ENCODE peak calls at places on chromosome X, in seven cellular contexts. X, T, Z, N, K, W and U are unnamed samples.

GRCh38 chrX:39470588-39471155 is 627.1 kb downstream of the BCOR start:
- DNase-seq in X (no peak), T (no peak), Z (no peak), N (no peak), K (no peak), W (no peak), U (no peak)

GRCh38 chrX:44012484-44013096 is 39.4 kb upstream of the NDP start:
- DNase-seq in X (peak; percentile 1), T (no peak), Z (no peak), N (no peak), K (no peak), W (peak; percentile 78), U (no peak)

GRCh38 chrX:2463973-2464676 is 36.7 kb downstream of the DHRSX start:
- DNase-seq in X (no peak), T (peak; percentile 63), Z (peak; percentile 52), N (no peak), K (no peak), W (peak; percentile 14), U (no peak)

GRCh38 chrX:94492541-94492940 is 818.5 kb downstream of the FAM133A start:
- DNase-seq in X (no peak), T (no peak), Z (peak; percentile 42), N (no peak), K (no peak), W (no peak), U (no peak)

GRCh38 chrX:10617186-10617963 is 3.0 kb downstream of the MID1 start:
- DNase-seq in X (no peak), T (no peak), Z (no peak), N (no peak), K (peak; percentile 59), W (no peak), U (no peak)

GRCh38 chrX:22296871-22297270 is 24.2 kb downstream of the CBLL2 start:
- DNase-seq in X (no peak), T (no peak), Z (no peak), N (no peak), K (no peak), W (no peak), U (no peak)

GRCh38 chrX:50579955-50580354 is 109.3 kb upstream of the DGKK start:
- DNase-seq in X (no peak), T (peak; percentile 65), Z (peak; percentile 31), N (peak; percentile 22), K (peak; percentile 1), W (peak; percentile 11), U (no peak)

GRCh38 chrX:31092970-31093638 is 21.3 kb upstream of the FTHL17 start:
- DNase-seq in X (no peak), T (no peak), Z (no peak), N (no peak), K (no peak), W (no peak), U (no peak)

GRCh38 chrX:100353326-100353725 is 56.7 kb downstream of the PCDH19 start:
- DNase-seq in X (no peak), T (no peak), Z (no peak), N (no peak), K (no peak), W (no peak), U (no peak)

GRCh38 chrX:139776614-139777013 is 68.6 kb upstream of the MCF2 start:
- DNase-seq in X (no peak), T (no peak), Z (no peak), N (no peak), K (no peak), W (no peak), U (no peak)

GRCh38 chrX:25300994-25301393 is 285.2 kb upstream of the ARX start:
- DNase-seq in X (no peak), T (no peak), Z (no peak), N (no peak), K (no peak), W (no peak), U (no peak)

GRCh38 chrX:10833299-10834169 is 213.1 kb upstream of the MID1 start:
- DNase-seq in X (no peak), T (peak; percentile 37), Z (peak; percentile 29), N (peak; percentile 5), K (no peak), W (no peak), U (peak; percentile 38)

GRCh38 chrX:153829799-153830631 is at the start of gene PDZD4:
- DNase-seq in X (no peak), T (peak; percentile 47), Z (peak; percentile 37), N (no peak), K (no peak), W (no peak), U (no peak)

GRCh38 chrX:101397779-101398178 is 7.0 kb downstream of the RPL36A start:
- DNase-seq in X (no peak), T (no peak), Z (no peak), N (no peak), K (no peak), W (no peak), U (no peak)

GRCh38 chrX:149837639-149838038 is 43.3 kb upstream of the MAGEA8 start:
- DNase-seq in X (no peak), T (no peak), Z (no peak), N (no peak), K (no peak), W (no peak), U (no peak)

GRCh38 chrX:115602729-115603389 is 41.9 kb downstream of the PLS3 start:
- DNase-seq in X (no peak), T (no peak), Z (no peak), N (no peak), K (no peak), W (no peak), U (no peak)

GRCh38 chrX:150989420-150989819 is 6.3 kb downstream of the HMGB3 start:
- DNase-seq in X (no peak), T (no peak), Z (no peak), N (no peak), K (no peak), W (no peak), U (no peak)

GRCh38 chrX:3639236-3639635 is 74.2 kb downstream of the PRKX start:
- DNase-seq in X (no peak), T (no peak), Z (no peak), N (no peak), K (no peak), W (no peak), U (no peak)

GRCh38 chrX:46903458-46904242 is 8.6 kb upstream of the JADE3 start:
- DNase-seq in X (peak; percentile 32), T (peak; percentile 80), Z (peak; percentile 72), N (peak; percentile 37), K (peak; percentile 94), W (peak; percentile 73), U (peak; percentile 75)

GRCh38 chrX:126770179-126770578 is 49.4 kb upstream of the PRR32 start:
- DNase-seq in X (no peak), T (peak; percentile 55), Z (no peak), N (peak; percentile 18), K (peak; percentile 31), W (no peak), U (peak; percentile 23)